ENCODE peak calls at places on chromosomes 3 and 15, in ten cellular contexts. One of them, this sample, is unnamed.

GRCh38 chr3:51538115-51538458 is 432 bp upstream of the RAD54L2 start:
- DNase-seq in B cell: no peak
- DNase-seq in endothelial cell: peak
- DNase-seq in left lung: no peak
- DNase-seq in left ventricle myocardium inferior: no peak
- DNase-seq in GM13977: peak
- DNase-seq in mesothelial cell of epicardium: no peak
- DNase-seq in neural progenitor cell: no peak
- DNase-seq in WTC11: no peak
- DNase-seq in osteoblast: peak
- DNase-seq in this sample: peak

GRCh38 chr3:195450731-195451229 is 8.0 kb upstream of the ACAP2 start:
- DNase-seq in osteoblast: peak
- DNase-seq in mesothelial cell of epicardium: no peak
- DNase-seq in GM13977: no peak
- DNase-seq in left lung: no peak
- DNase-seq in WTC11: no peak
- DNase-seq in neural progenitor cell: no peak
- DNase-seq in endothelial cell: no peak
- DNase-seq in left ventricle myocardium inferior: no peak
- DNase-seq in B cell: no peak
- DNase-seq in this sample: no peak

GRCh38 chr3:143650827-143651226 is 197.4 kb downstream of the SLC9A9 start:
- DNase-seq in left lung: no peak
- DNase-seq in neural progenitor cell: no peak
- DNase-seq in B cell: no peak
- DNase-seq in WTC11: no peak
- DNase-seq in mesothelial cell of epicardium: no peak
- DNase-seq in GM13977: no peak
- DNase-seq in endothelial cell: no peak
- DNase-seq in osteoblast: no peak
- DNase-seq in left ventricle myocardium inferior: no peak
- DNase-seq in this sample: no peak

GRCh38 chr15:101358895-101359294 is 63.8 kb upstream of the SNRPA1 start:
- DNase-seq in mesothelial cell of epicardium: no peak
- DNase-seq in endothelial cell: no peak
- DNase-seq in left ventricle myocardium inferior: peak
- DNase-seq in B cell: no peak
- DNase-seq in WTC11: no peak
- DNase-seq in GM13977: no peak
- DNase-seq in osteoblast: peak
- DNase-seq in left lung: no peak
- DNase-seq in neural progenitor cell: no peak
- DNase-seq in this sample: no peak

GRCh38 chr3:48826451-48826850 is 21.2 kb downstream of the PRKAR2A start:
- DNase-seq in osteoblast: peak
- DNase-seq in B cell: no peak
- DNase-seq in neural progenitor cell: no peak
- DNase-seq in endothelial cell: no peak
- DNase-seq in left ventricle myocardium inferior: no peak
- DNase-seq in GM13977: no peak
- DNase-seq in mesothelial cell of epicardium: no peak
- DNase-seq in left lung: no peak
- DNase-seq in WTC11: no peak
- DNase-seq in this sample: no peak

GRCh38 chr15:100951965-100952364 is 32.8 kb downstream of the LRRK1 start:
- DNase-seq in left lung: no peak
- DNase-seq in osteoblast: no peak
- DNase-seq in B cell: no peak
- DNase-seq in endothelial cell: no peak
- DNase-seq in neural progenitor cell: no peak
- DNase-seq in WTC11: no peak
- DNase-seq in GM13977: no peak
- DNase-seq in left ventricle myocardium inferior: no peak
- DNase-seq in mesothelial cell of epicardium: no peak
- DNase-seq in this sample: no peak

GRCh38 chr3:124701687-124702086 is 28.6 kb upstream of the UMPS start:
- DNase-seq in left lung: no peak
- DNase-seq in left ventricle myocardium inferior: no peak
- DNase-seq in WTC11: no peak
- DNase-seq in neural progenitor cell: no peak
- DNase-seq in endothelial cell: no peak
- DNase-seq in GM13977: no peak
- DNase-seq in osteoblast: peak
- DNase-seq in B cell: no peak
- DNase-seq in mesothelial cell of epicardium: no peak
- DNase-seq in this sample: no peak

GRCh38 chr3:139953131-139953910 is 18.3 kb downstream of the CLSTN2 start:
- DNase-seq in B cell: no peak
- DNase-seq in left ventricle myocardium inferior: no peak
- DNase-seq in endothelial cell: no peak
- DNase-seq in osteoblast: no peak
- DNase-seq in WTC11: no peak
- DNase-seq in GM13977: no peak
- DNase-seq in left lung: no peak
- DNase-seq in neural progenitor cell: no peak
- DNase-seq in mesothelial cell of epicardium: no peak
- DNase-seq in this sample: no peak

GRCh38 chr15:96321422-96322391 is 8.8 kb upstream of the NR2F2 start:
- DNase-seq in left ventricle myocardium inferior: no peak
- DNase-seq in WTC11: peak
- DNase-seq in left lung: peak
- DNase-seq in B cell: no peak
- DNase-seq in GM13977: peak
- DNase-seq in osteoblast: peak
- DNase-seq in neural progenitor cell: peak
- DNase-seq in mesothelial cell of epicardium: peak
- DNase-seq in endothelial cell: no peak
- DNase-seq in this sample: peak

GRCh38 chr15:60518511-60518910 is 39.6 kb upstream of the ICE2 start:
- DNase-seq in mesothelial cell of epicardium: no peak
- DNase-seq in endothelial cell: no peak
- DNase-seq in left ventricle myocardium inferior: no peak
- DNase-seq in B cell: no peak
- DNase-seq in left lung: no peak
- DNase-seq in osteoblast: no peak
- DNase-seq in WTC11: no peak
- DNase-seq in GM13977: no peak
- DNase-seq in neural progenitor cell: no peak
- DNase-seq in this sample: no peak

GRCh38 chr3:149489060-149489690 is 14.7 kb downstream of the TM4SF4 start:
- DNase-seq in left ventricle myocardium inferior: no peak
- DNase-seq in left lung: no peak
- DNase-seq in GM13977: no peak
- DNase-seq in mesothelial cell of epicardium: no peak
- DNase-seq in WTC11: peak
- DNase-seq in B cell: no peak
- DNase-seq in osteoblast: no peak
- DNase-seq in endothelial cell: peak
- DNase-seq in neural progenitor cell: peak
- DNase-seq in this sample: no peak

GRCh38 chr3:117547956-117548550 is 838.5 kb downstream of the TUSC7 start:
- DNase-seq in mesothelial cell of epicardium: no peak
- DNase-seq in WTC11: no peak
- DNase-seq in endothelial cell: no peak
- DNase-seq in osteoblast: peak
- DNase-seq in neural progenitor cell: no peak
- DNase-seq in left lung: no peak
- DNase-seq in left ventricle myocardium inferior: no peak
- DNase-seq in GM13977: no peak
- DNase-seq in B cell: no peak
- DNase-seq in this sample: no peak

GRCh38 chr3:123728014-123728413 is 143.2 kb upstream of the HACD2 start:
- DNase-seq in B cell: no peak
- DNase-seq in endothelial cell: no peak
- DNase-seq in left ventricle myocardium inferior: no peak
- DNase-seq in GM13977: no peak
- DNase-seq in mesothelial cell of epicardium: no peak
- DNase-seq in neural progenitor cell: no peak
- DNase-seq in osteoblast: no peak
- DNase-seq in left lung: no peak
- DNase-seq in WTC11: no peak
- DNase-seq in this sample: no peak

GRCh38 chr3:141072950-141073349 is 21.8 kb downstream of the SPSB4 start:
- DNase-seq in WTC11: no peak
- DNase-seq in left lung: no peak
- DNase-seq in B cell: no peak
- DNase-seq in endothelial cell: no peak
- DNase-seq in mesothelial cell of epicardium: no peak
- DNase-seq in GM13977: no peak
- DNase-seq in left ventricle myocardium inferior: no peak
- DNase-seq in osteoblast: no peak
- DNase-seq in neural progenitor cell: no peak
- DNase-seq in this sample: no peak

GRCh38 chr3:127373701-127374625 is 86.1 kb upstream of the PRR20G start:
- DNase-seq in B cell: no peak
- DNase-seq in left ventricle myocardium inferior: peak
- DNase-seq in neural progenitor cell: peak
- DNase-seq in left lung: no peak
- DNase-seq in mesothelial cell of epicardium: no peak
- DNase-seq in osteoblast: no peak
- DNase-seq in endothelial cell: peak
- DNase-seq in WTC11: peak
- DNase-seq in GM13977: peak
- DNase-seq in this sample: peak
- TF ChIP-seq CTCF in B cell: no peak
- TF ChIP-seq CTCF in left ventricle myocardium inferior: peak
- TF ChIP-seq CTCF in neural progenitor cell: peak
- TF ChIP-seq CTCF in left lung: peak
- TF ChIP-seq CTCF in mesothelial cell of epicardium: no peak
- TF ChIP-seq CTCF in osteoblast: peak
- TF ChIP-seq CTCF in endothelial cell: peak
- TF ChIP-seq CTCF in WTC11: peak
- TF ChIP-seq CTCF in GM13977: peak
- TF ChIP-seq CTCF in this sample: peak

GRCh38 chr15:68559342-68560310 is 19.2 kb upstream of the CORO2B start:
- DNase-seq in GM13977: peak
- DNase-seq in left ventricle myocardium inferior: peak
- DNase-seq in neural progenitor cell: peak
- DNase-seq in endothelial cell: peak
- DNase-seq in left lung: peak
- DNase-seq in mesothelial cell of epicardium: peak
- DNase-seq in B cell: peak
- DNase-seq in WTC11: peak
- DNase-seq in osteoblast: peak
- DNase-seq in this sample: peak

GRCh38 chr15:68561901-68562300 is 16.9 kb upstream of the CORO2B start:
- DNase-seq in left lung: no peak
- DNase-seq in mesothelial cell of epicardium: no peak
- DNase-seq in osteoblast: no peak
- DNase-seq in endothelial cell: no peak
- DNase-seq in B cell: no peak
- DNase-seq in left ventricle myocardium inferior: no peak
- DNase-seq in WTC11: no peak
- DNase-seq in neural progenitor cell: no peak
- DNase-seq in GM13977: no peak
- DNase-seq in this sample: no peak

GRCh38 chr15:68558318-68559305 is 20.2 kb upstream of the CORO2B start:
- DNase-seq in B cell: no peak
- DNase-seq in GM13977: no peak
- DNase-seq in endothelial cell: no peak
- DNase-seq in osteoblast: no peak
- DNase-seq in WTC11: peak
- DNase-seq in mesothelial cell of epicardium: peak
- DNase-seq in neural progenitor cell: peak
- DNase-seq in left ventricle myocardium inferior: no peak
- DNase-seq in left lung: peak
- DNase-seq in this sample: no peak

GRCh38 chr15:68561146-68561545 is 17.6 kb upstream of the CORO2B start:
- DNase-seq in neural progenitor cell: no peak
- DNase-seq in left lung: peak
- DNase-seq in GM13977: no peak
- DNase-seq in osteoblast: no peak
- DNase-seq in B cell: no peak
- DNase-seq in mesothelial cell of epicardium: peak
- DNase-seq in endothelial cell: no peak
- DNase-seq in left ventricle myocardium inferior: no peak
- DNase-seq in WTC11: no peak
- DNase-seq in this sample: no peak

DNA sequence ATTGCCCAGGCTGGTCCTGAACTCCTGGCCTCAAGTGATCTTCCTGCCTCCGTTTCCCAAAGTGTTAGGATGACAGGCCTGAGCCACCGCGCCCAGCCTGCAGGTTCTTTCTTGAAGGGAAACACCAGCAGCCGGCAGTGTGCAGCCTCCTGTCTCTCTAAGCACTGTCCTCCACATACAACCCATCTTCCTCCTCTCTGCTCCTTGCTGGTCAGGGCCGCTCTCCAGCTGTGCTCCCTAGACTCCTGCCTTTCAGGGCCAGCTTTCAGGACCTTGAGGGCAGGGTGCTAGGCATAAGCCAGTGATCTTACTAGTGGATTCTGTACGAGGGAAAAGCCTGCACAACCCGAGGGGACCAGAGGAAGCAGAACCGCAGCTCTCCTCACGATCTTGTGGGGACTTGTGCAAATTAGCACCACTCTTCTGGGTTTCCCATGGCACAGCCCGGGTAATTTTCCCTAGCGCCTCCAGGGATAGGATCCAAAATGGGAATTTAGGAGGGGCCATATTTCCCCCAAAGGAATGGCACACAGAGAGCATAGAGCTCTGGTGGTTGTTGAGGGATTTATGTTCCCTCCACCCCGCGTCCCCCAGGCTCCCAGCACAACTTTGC is 18.2 kb upstream of the CORO2B start:
- DNase-seq in left lung: no peak
- DNase-seq in endothelial cell: no peak
- DNase-seq in mesothelial cell of epicardium: peak
- DNase-seq in left ventricle myocardium inferior: no peak
- DNase-seq in WTC11: no peak
- DNase-seq in osteoblast: no peak
- DNase-seq in GM13977: no peak
- DNase-seq in B cell: no peak
- DNase-seq in neural progenitor cell: no peak
- DNase-seq in this sample: no peak
- TF ChIP-seq CTCF in left lung: no peak
- TF ChIP-seq CTCF in endothelial cell: no peak
- TF ChIP-seq CTCF in mesothelial cell of epicardium: no peak
- TF ChIP-seq CTCF in left ventricle myocardium inferior: no peak
- TF ChIP-seq CTCF in WTC11: no peak
- TF ChIP-seq CTCF in osteoblast: no peak
- TF ChIP-seq CTCF in GM13977: no peak
- TF ChIP-seq CTCF in B cell: no peak
- TF ChIP-seq CTCF in neural progenitor cell: no peak
- TF ChIP-seq CTCF in this sample: no peak

GRCh38 chr3:12954891-12955650 is 113.7 kb upstream of the RPL32 start:
- DNase-seq in WTC11: no peak
- DNase-seq in osteoblast: peak
- DNase-seq in neural progenitor cell: no peak
- DNase-seq in left ventricle myocardium inferior: peak
- DNase-seq in endothelial cell: no peak
- DNase-seq in left lung: peak
- DNase-seq in B cell: peak
- DNase-seq in GM13977: no peak
- DNase-seq in mesothelial cell of epicardium: no peak
- DNase-seq in this sample: no peak
- TF ChIP-seq CTCF in WTC11: no peak
- TF ChIP-seq CTCF in osteoblast: no peak
- TF ChIP-seq CTCF in neural progenitor cell: no peak
- TF ChIP-seq CTCF in left ventricle myocardium inferior: peak
- TF ChIP-seq CTCF in endothelial cell: no peak
- TF ChIP-seq CTCF in left lung: no peak
- TF ChIP-seq CTCF in B cell: peak
- TF ChIP-seq CTCF in GM13977: no peak
- TF ChIP-seq CTCF in mesothelial cell of epicardium: no peak
- TF ChIP-seq CTCF in this sample: no peak

GRCh38 chr3:151367448-151367847 is 17.1 kb downstream of the P2RY12 start:
- DNase-seq in B cell: no peak
- DNase-seq in WTC11: no peak
- DNase-seq in mesothelial cell of epicardium: no peak
- DNase-seq in GM13977: no peak
- DNase-seq in endothelial cell: no peak
- DNase-seq in osteoblast: no peak
- DNase-seq in left ventricle myocardium inferior: no peak
- DNase-seq in left lung: no peak
- DNase-seq in neural progenitor cell: no peak
- DNase-seq in this sample: no peak
- TF ChIP-seq CTCF in B cell: no peak
- TF ChIP-seq CTCF in WTC11: no peak
- TF ChIP-seq CTCF in mesothelial cell of epicardium: no peak
- TF ChIP-seq CTCF in GM13977: no peak
- TF ChIP-seq CTCF in endothelial cell: no peak
- TF ChIP-seq CTCF in osteoblast: peak
- TF ChIP-seq CTCF in left ventricle myocardium inferior: no peak
- TF ChIP-seq CTCF in left lung: no peak
- TF ChIP-seq CTCF in neural progenitor cell: no peak
- TF ChIP-seq CTCF in this sample: no peak

This sample was measured in GM20000.